ENCODE peak calls at places on chromosomes 13 and 19, in ten cellular contexts. One of them, this sample, is unnamed.

GRCh38 chr19:18109731-18110671 is 12.4 kb downstream of the MAST3 start:
- DNase-seq in mucosa of gallbladder: no peak
- DNase-seq in AG20443: peak
- DNase-seq in NCI-H510A: no peak
- DNase-seq in AG04450: no peak
- DNase-seq in heart left ventricle: peak
- DNase-seq in GM18507: no peak
- DNase-seq in lower lobe of right lung: peak
- DNase-seq in C1 segment of cervical spinal cord: no peak
- DNase-seq in stimulated activated CD4-positive, alpha-beta T cell treated with anti-CD3 and anti-CD28 coated beads, Interleukin-12 subunit alpha, Interleukin-12 subunit beta, amount 100 ng/mL, for 4 hours: peak
- DNase-seq in this sample: peak

GRCh38 chr13:37136187-37136586 is 30.7 kb upstream of the CSNK1A1L start:
- DNase-seq in mucosa of gallbladder: no peak
- DNase-seq in AG20443: no peak
- DNase-seq in NCI-H510A: no peak
- DNase-seq in AG04450: no peak
- DNase-seq in heart left ventricle: no peak
- DNase-seq in GM18507: no peak
- DNase-seq in lower lobe of right lung: no peak
- DNase-seq in C1 segment of cervical spinal cord: no peak
- DNase-seq in stimulated activated CD4-positive, alpha-beta T cell treated with anti-CD3 and anti-CD28 coated beads, Interleukin-12 subunit alpha, Interleukin-12 subunit beta, amount 100 ng/mL, for 4 hours: no peak
- DNase-seq in this sample: peak

GRCh38 chr19:49347835-49348234 is 12.6 kb downstream of the CD37 start:
- DNase-seq in mucosa of gallbladder: no peak
- DNase-seq in AG20443: peak
- DNase-seq in NCI-H510A: no peak
- DNase-seq in AG04450: no peak
- DNase-seq in heart left ventricle: no peak
- DNase-seq in GM18507: no peak
- DNase-seq in lower lobe of right lung: no peak
- DNase-seq in C1 segment of cervical spinal cord: no peak
- DNase-seq in stimulated activated CD4-positive, alpha-beta T cell treated with anti-CD3 and anti-CD28 coated beads, Interleukin-12 subunit alpha, Interleukin-12 subunit beta, amount 100 ng/mL, for 4 hours: no peak
- DNase-seq in this sample: peak

GRCh38 chr13:102195566-102196462 is 206.0 kb downstream of the FGF14 start:
- DNase-seq in mucosa of gallbladder: no peak
- DNase-seq in AG20443: no peak
- DNase-seq in NCI-H510A: no peak
- DNase-seq in AG04450: no peak
- DNase-seq in heart left ventricle: no peak
- DNase-seq in GM18507: no peak
- DNase-seq in lower lobe of right lung: no peak
- DNase-seq in C1 segment of cervical spinal cord: no peak
- DNase-seq in stimulated activated CD4-positive, alpha-beta T cell treated with anti-CD3 and anti-CD28 coated beads, Interleukin-12 subunit alpha, Interleukin-12 subunit beta, amount 100 ng/mL, for 4 hours: no peak
- DNase-seq in this sample: no peak

GRCh38 chr19:6725513-6726231 is 5.2 kb upstream of the C3 start:
- DNase-seq in mucosa of gallbladder: peak
- DNase-seq in AG20443: no peak
- DNase-seq in NCI-H510A: no peak
- DNase-seq in AG04450: no peak
- DNase-seq in heart left ventricle: no peak
- DNase-seq in GM18507: no peak
- DNase-seq in lower lobe of right lung: no peak
- DNase-seq in C1 segment of cervical spinal cord: no peak
- DNase-seq in stimulated activated CD4-positive, alpha-beta T cell treated with anti-CD3 and anti-CD28 coated beads, Interleukin-12 subunit alpha, Interleukin-12 subunit beta, amount 100 ng/mL, for 4 hours: no peak
- DNase-seq in this sample: no peak

GRCh38 chr19:6674868-6675305 is 4.9 kb upstream of the TNFSF14 start:
- DNase-seq in mucosa of gallbladder: peak
- DNase-seq in AG20443: peak
- DNase-seq in NCI-H510A: no peak
- DNase-seq in AG04450: no peak
- DNase-seq in heart left ventricle: peak
- DNase-seq in GM18507: peak
- DNase-seq in lower lobe of right lung: peak
- DNase-seq in C1 segment of cervical spinal cord: peak
- DNase-seq in stimulated activated CD4-positive, alpha-beta T cell treated with anti-CD3 and anti-CD28 coated beads, Interleukin-12 subunit alpha, Interleukin-12 subunit beta, amount 100 ng/mL, for 4 hours: peak
- DNase-seq in this sample: peak

GRCh38 chr19:31312004-31312403 is 37.2 kb downstream of the TSHZ3 start:
- DNase-seq in mucosa of gallbladder: peak
- DNase-seq in AG20443: peak
- DNase-seq in NCI-H510A: no peak
- DNase-seq in AG04450: peak
- DNase-seq in heart left ventricle: no peak
- DNase-seq in GM18507: no peak
- DNase-seq in lower lobe of right lung: no peak
- DNase-seq in C1 segment of cervical spinal cord: no peak
- DNase-seq in stimulated activated CD4-positive, alpha-beta T cell treated with anti-CD3 and anti-CD28 coated beads, Interleukin-12 subunit alpha, Interleukin-12 subunit beta, amount 100 ng/mL, for 4 hours: no peak
- DNase-seq in this sample: peak

GRCh38 chr19:32363632-32364031 is 18.2 kb downstream of the ZNF507 start:
- DNase-seq in mucosa of gallbladder: no peak
- DNase-seq in AG20443: no peak
- DNase-seq in NCI-H510A: no peak
- DNase-seq in AG04450: no peak
- DNase-seq in heart left ventricle: no peak
- DNase-seq in GM18507: no peak
- DNase-seq in lower lobe of right lung: no peak
- DNase-seq in C1 segment of cervical spinal cord: no peak
- DNase-seq in stimulated activated CD4-positive, alpha-beta T cell treated with anti-CD3 and anti-CD28 coated beads, Interleukin-12 subunit alpha, Interleukin-12 subunit beta, amount 100 ng/mL, for 4 hours: no peak
- DNase-seq in this sample: no peak

GRCh38 chr19:35801828-35802227 is 10.8 kb downstream of the PRODH2 start:
- DNase-seq in mucosa of gallbladder: no peak
- DNase-seq in AG20443: no peak
- DNase-seq in NCI-H510A: no peak
- DNase-seq in AG04450: no peak
- DNase-seq in heart left ventricle: no peak
- DNase-seq in GM18507: no peak
- DNase-seq in lower lobe of right lung: no peak
- DNase-seq in C1 segment of cervical spinal cord: no peak
- DNase-seq in stimulated activated CD4-positive, alpha-beta T cell treated with anti-CD3 and anti-CD28 coated beads, Interleukin-12 subunit alpha, Interleukin-12 subunit beta, amount 100 ng/mL, for 4 hours: no peak
- DNase-seq in this sample: no peak

GRCh38 chr19:12015753-12016116 is 19.7 kb downstream of the ZNF433 start:
- DNase-seq in mucosa of gallbladder: no peak
- DNase-seq in AG20443: no peak
- DNase-seq in NCI-H510A: no peak
- DNase-seq in AG04450: no peak
- DNase-seq in heart left ventricle: no peak
- DNase-seq in GM18507: no peak
- DNase-seq in lower lobe of right lung: no peak
- DNase-seq in C1 segment of cervical spinal cord: no peak
- DNase-seq in stimulated activated CD4-positive, alpha-beta T cell treated with anti-CD3 and anti-CD28 coated beads, Interleukin-12 subunit alpha, Interleukin-12 subunit beta, amount 100 ng/mL, for 4 hours: no peak
- DNase-seq in this sample: no peak

GRCh38 chr19:16001481-16002312 is 52.9 kb downstream of the OR10H4 start:
- DNase-seq in mucosa of gallbladder: peak
- DNase-seq in AG20443: peak
- DNase-seq in NCI-H510A: no peak
- DNase-seq in AG04450: peak
- DNase-seq in heart left ventricle: no peak
- DNase-seq in GM18507: peak
- DNase-seq in lower lobe of right lung: no peak
- DNase-seq in C1 segment of cervical spinal cord: no peak
- DNase-seq in stimulated activated CD4-positive, alpha-beta T cell treated with anti-CD3 and anti-CD28 coated beads, Interleukin-12 subunit alpha, Interleukin-12 subunit beta, amount 100 ng/mL, for 4 hours: peak
- DNase-seq in this sample: peak